ENCODE peak calls at places on chromosomes 2 and 18, in nine cellular contexts. O, T, J, H, F, V, G, L and K are unnamed samples.

GRCh38 chr2:128172191-128172590 is 81.2 kb downstream of the UGGT1 start:
- DNase-seq in O (no peak), V (no peak), G (no peak), T (no peak), H (no peak), L (peak), J (no peak), F (no peak), K (no peak)

GRCh38 chr2:127648321-127648720 is 2.4 kb downstream of the GPR17 start:
- DNase-seq in T (peak), H (no peak), J (no peak), V (no peak), F (no peak), G (no peak), L (no peak), O (no peak), K (no peak)

GRCh38 chr2:12501469-12502147 is 215.1 kb upstream of the TRIB2 start:
- DNase-seq in H (peak), V (peak), J (peak), T (no peak), O (no peak), G (peak), F (no peak), L (peak), K (no peak)

GRCh38 chr2:55361465-55362189 is 58.0 kb downstream of the CCDC88A start:
- DNase-seq in J (peak), L (no peak), F (no peak), V (no peak), O (no peak), G (peak), H (no peak), T (no peak), K (no peak)

GRCh38 chr2:174176898-174177297 is 71.4 kb downstream of the OLA1 start:
- DNase-seq in J (no peak), H (no peak), F (no peak), L (peak), O (peak), V (no peak), G (no peak), T (no peak), K (peak)

GRCh38 chr2:238169708-238170251 is 11.0 kb downstream of the ERFE start:
- DNase-seq in O (peak), F (peak), L (peak), H (no peak), G (no peak), T (no peak), J (no peak), V (no peak), K (peak)

GRCh38 chr18:12374398-12374797 is 2.6 kb downstream of the AFG3L2 start:
- DNase-seq in L (no peak), H (no peak), V (no peak), J (no peak), T (no peak), O (no peak), G (no peak), F (no peak), K (no peak)

GRCh38 chr2:39128919-39129391 is 8.1 kb upstream of the SOS1 start:
- DNase-seq in F (no peak), J (peak), L (peak), O (peak), G (peak), H (no peak), T (no peak), V (peak), K (no peak)

GRCh38 chr2:238478216-238478615 is 51.5 kb downstream of the ASB1 start:
- DNase-seq in F (no peak), T (no peak), L (no peak), H (no peak), O (no peak), G (no peak), J (no peak), V (no peak), K (no peak)

GRCh38 chr2:176484838-176485237 is 215.6 kb downstream of the MTX2 start:
- DNase-seq in G (no peak), L (no peak), F (no peak), O (peak), V (no peak), J (no peak), H (no peak), T (no peak), K (peak)

GRCh38 chr2:64327510-64328414 is 126.2 kb upstream of the LGALSL start:
- DNase-seq in V (peak), F (peak), T (no peak), J (peak), L (peak), O (peak), G (peak), H (peak), K (no peak)

GRCh38 chr18:31486165-31486564 is 11.8 kb upstream of the DSG2 start:
- DNase-seq in F (no peak), O (no peak), V (no peak), T (no peak), J (no peak), H (no peak), L (no peak), G (no peak), K (no peak)

GRCh38 chr2:239934571-239935171 is 90.5 kb downstream of the NDUFA10 start:
- DNase-seq in O (peak), L (peak), V (peak), T (peak), G (no peak), J (no peak), F (peak), H (peak), K (no peak)

GRCh38 chr2:64854773-64855237 is 134.4 kb upstream of the SLC1A4 start:
- DNase-seq in F (peak), G (no peak), T (no peak), L (peak), H (no peak), O (peak), V (no peak), J (no peak), K (no peak)

GRCh38 chr2:161708350-161708974 is 84.2 kb downstream of the SLC4A10 start:
- DNase-seq in F (no peak), L (no peak), V (no peak), O (no peak), T (no peak), J (peak), G (no peak), H (no peak), K (no peak)

GRCh38 chr2:218985325-218986091 is 524 bp upstream of the FEV start:
- DNase-seq in L (no peak), G (no peak), H (no peak), F (no peak), T (no peak), J (peak), O (no peak), V (no peak), K (no peak)

GRCh38 chr2:112542974-112543760 is 902 bp downstream of the POLR1B start:
- DNase-seq in J (peak), O (peak), V (no peak), T (no peak), G (no peak), L (peak), F (no peak), H (no peak), K (no peak)

GRCh38 chr18:49177812-49178211 is 227.0 kb upstream of the SMAD7 start:
- DNase-seq in T (no peak), J (no peak), H (no peak), G (no peak), F (no peak), L (peak), O (peak), V (no peak), K (peak)

GRCh38 chr2:223797073-223797472 is 40.3 kb downstream of the AP1S3 start:
- DNase-seq in F (no peak), V (no peak), H (no peak), O (peak), J (no peak), L (peak), G (no peak), T (no peak), K (no peak)

GRCh38 chr2:104337869-104338268 is 516.0 kb upstream of the POU3F3 start:
- DNase-seq in F (no peak), T (no peak), L (no peak), V (no peak), O (no peak), G (no peak), H (no peak), J (no peak), K (no peak)

GRCh38 chr2:191910518-191910917 is 63.6 kb upstream of the CAVIN2 start:
- DNase-seq in O (peak), F (no peak), V (no peak), H (no peak), G (no peak), L (peak), T (no peak), J (no peak), K (peak)

GRCh38 chr18:62848946-62849345 is 133.6 kb downstream of the PHLPP1 start:
- DNase-seq in H (no peak), T (no peak), J (no peak), V (no peak), L (no peak), F (no peak), G (no peak), O (peak), K (no peak)

GRCh38 chr2:151156431-151156830 is 105.2 kb downstream of the RBM43 start:
- DNase-seq in V (no peak), L (peak), F (no peak), J (no peak), T (no peak), G (no peak), O (peak), H (no peak), K (no peak)

GRCh38 chr2:164697688-164698290 is 76.5 kb upstream of the GRB14 start:
- DNase-seq in O (peak), H (peak), T (no peak), F (no peak), V (no peak), J (peak), G (no peak), L (peak), K (no peak)

GRCh38 chr2:206657087-206657486 is 14.8 kb downstream of the FAM237A start:
- DNase-seq in F (no peak), T (no peak), L (no peak), V (no peak), O (no peak), G (no peak), H (no peak), J (no peak), K (no peak)

GRCh38 chr2:175003875-175004729 is 1.1 kb downstream of the CHN1 start:
- DNase-seq in O (no peak), T (no peak), L (peak), V (no peak), F (no peak), H (no peak), G (no peak), J (no peak), K (peak)

GRCh38 chr2:28898048-28898447 is 3.6 kb downstream of the WDR43 start:
- DNase-seq in O (no peak), L (no peak), G (no peak), H (no peak), T (no peak), F (no peak), J (no peak), V (no peak), K (no peak)

GRCh38 chr2:217954971-217955740 is 47.6 kb downstream of the TNS1 start:
- DNase-seq in O (no peak), V (no peak), F (no peak), J (no peak), H (no peak), G (no peak), T (no peak), L (no peak), K (no peak)

GRCh38 chr2:24493713-24494112 is 2.7 kb downstream of the NCOA1 start:
- DNase-seq in V (no peak), T (no peak), L (peak), G (no peak), F (no peak), O (peak), H (no peak), J (no peak), K (no peak)

GRCh38 chr2:99615247-99615771 is 125.5 kb upstream of the REV1 start:
- DNase-seq in V (no peak), J (no peak), H (no peak), G (no peak), T (no peak), F (peak), O (no peak), L (peak), K (peak)
- TF ChIP-seq CTCF in V (no peak), J (no peak), H (peak), G (peak), T (no peak), F (peak), O (no peak), L (peak), K (peak)

DNA sequence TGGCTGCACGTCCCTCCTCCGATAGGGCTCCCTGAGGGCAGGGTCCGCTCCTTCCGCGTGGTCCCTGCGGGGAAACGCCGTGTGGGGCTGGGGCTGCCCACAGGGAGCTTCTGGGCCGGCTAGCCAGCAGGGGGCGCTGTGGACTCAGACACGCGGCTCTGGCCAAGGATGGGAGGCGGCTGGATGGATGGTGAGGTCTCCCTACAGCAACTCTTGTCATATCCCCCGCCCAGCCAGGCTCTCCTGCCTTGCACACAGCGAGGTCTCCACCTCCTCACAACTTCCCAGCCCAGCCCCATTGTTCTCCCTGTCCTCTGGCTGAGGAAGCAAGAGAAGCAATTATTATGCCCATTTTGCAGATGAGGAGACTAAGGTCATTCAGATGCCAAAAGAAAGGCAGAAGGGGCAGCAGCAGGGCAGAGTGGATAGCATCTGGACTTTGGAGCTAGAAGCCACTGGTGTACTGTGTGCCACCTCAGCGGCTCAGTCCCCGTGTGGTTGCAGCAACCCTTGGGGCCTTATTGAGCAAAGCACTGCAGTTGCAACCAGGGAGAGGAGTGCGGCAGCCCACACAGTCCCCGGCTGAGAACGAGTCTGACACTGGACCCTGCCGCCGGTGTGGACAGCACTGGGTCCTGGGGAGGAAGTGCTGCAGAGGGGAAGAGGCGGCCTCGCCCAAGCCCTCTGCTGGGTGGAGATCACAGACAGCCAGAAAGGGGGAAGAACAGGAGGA is 99.0 kb downstream of the ZFP36L2 start:
- DNase-seq in T (peak), V (peak), L (peak), H (peak), F (no peak), G (peak), J (peak), O (peak), K (no peak)
- TF ChIP-seq CTCF in T (no peak), V (peak), L (peak), H (peak), F (no peak), G (peak), J (peak), O (peak), K (peak)

GRCh38 chr2:8525236-8525581 is 156.6 kb upstream of the ID2 start:
- DNase-seq in V (no peak), H (no peak), F (no peak), T (no peak), G (no peak), J (no peak), O (no peak), L (no peak), K (no peak)

GRCh38 chr2:8524823-8525222 is 157.0 kb upstream of the ID2 start:
- DNase-seq in H (no peak), G (no peak), L (no peak), T (no peak), O (no peak), V (no peak), F (no peak), J (no peak), K (no peak)

GRCh38 chr2:8527031-8527430 is 154.8 kb upstream of the ID2 start:
- DNase-seq in L (no peak), F (no peak), H (no peak), J (no peak), O (no peak), V (no peak), T (peak), G (no peak), K (no peak)

GRCh38 chr2:8526403-8526696 is 155.5 kb upstream of the ID2 start:
- DNase-seq in G (no peak), V (no peak), F (no peak), J (no peak), O (no peak), T (peak), H (no peak), L (no peak), K (no peak)

GRCh38 chr2:8525582-8526402 is 156.1 kb upstream of the ID2 start:
- DNase-seq in V (no peak), T (peak), H (peak), G (peak), L (peak), J (peak), F (peak), O (peak), K (no peak)
- TF ChIP-seq CTCF in V (no peak), T (no peak), H (peak), G (peak), L (no peak), J (peak), F (peak), O (no peak), K (no peak)

GRCh38 chr2:130834923-130835765 is 1.6 kb upstream of the ARHGEF4 start:
- DNase-seq in G (no peak), L (no peak), F (no peak), V (no peak), J (no peak), O (no peak), T (peak), H (no peak), K (no peak)
- TF ChIP-seq CTCF in G (no peak), L (no peak), F (no peak), V (no peak), J (no peak), O (no peak), T (no peak), H (no peak), K (no peak)

GRCh38 chr2:169272035-169272434 is 90.3 kb downstream of the LRP2 start:
- DNase-seq in F (no peak), T (no peak), H (no peak), V (no peak), L (no peak), O (no peak), J (no peak), G (no peak), K (no peak)

GRCh38 chr2:169280502-169280901 is 81.8 kb downstream of the LRP2 start:
- DNase-seq in F (no peak), J (no peak), G (no peak), H (no peak), O (no peak), L (no peak), V (no peak), T (no peak), K (no peak)

DNA sequence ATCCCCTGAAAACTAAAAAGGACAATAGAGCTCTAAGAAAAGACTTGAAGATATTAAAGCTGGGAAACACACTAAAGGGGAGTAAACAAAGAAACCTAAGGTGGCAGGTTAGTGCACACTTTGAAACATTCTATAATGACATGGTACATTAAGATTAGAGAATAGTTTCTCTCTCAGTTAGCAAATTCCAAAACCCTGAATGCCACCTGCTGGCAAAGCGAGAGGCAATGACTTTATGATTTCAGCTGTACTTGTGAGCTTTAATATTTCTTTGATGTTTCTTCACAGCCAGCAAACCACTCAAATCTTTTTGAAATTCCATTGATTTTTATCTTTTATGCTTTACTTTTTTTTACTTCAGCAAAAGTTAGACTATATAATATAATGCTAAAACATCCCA is 86.3 kb downstream of the LRP2 start:
- DNase-seq in O (peak), L (peak), T (no peak), G (no peak), V (no peak), J (peak), F (peak), H (no peak), K (no peak)
- TF ChIP-seq CTCF in O (no peak), L (peak), T (no peak), G (peak), V (no peak), J (peak), F (peak), H (no peak), K (no peak)